ENCODE peak calls at places on chromosome 4, in six cellular contexts. C, L, P, K, B and E are unnamed samples.

GRCh38 chr4:86453044-86453501 is 93.2 kb upstream of the MAPK10 start:
- DNase-seq in L (no peak), B (peak; percentile 29), P (no peak), C (no peak), K (peak; percentile 75), E (no peak)

GRCh38 chr4:38955957-38956356 is 76.3 kb downstream of the TMEM156 start:
- DNase-seq in L (no peak), P (no peak), C (no peak), B (no peak), K (no peak), E (no peak)

GRCh38 chr4:46909078-46909477 is at the start of gene COX7B2:
- DNase-seq in P (no peak), C (no peak), L (no peak), B (no peak), K (no peak), E (no peak)

GRCh38 chr4:121358473-121358872 is 22.3 kb downstream of the QRFPR start:
- DNase-seq in B (no peak), P (peak; percentile 34), L (no peak), C (no peak), K (no peak), E (no peak)

GRCh38 chr4:77179512-77179911 is 22.5 kb downstream of the CCNG2 start:
- DNase-seq in P (no peak), B (no peak), C (no peak), K (no peak), L (no peak), E (no peak)

GRCh38 chr4:79666875-79667274 is 258.8 kb upstream of the GK2 start:
- DNase-seq in K (no peak), B (no peak), P (no peak), C (no peak), L (no peak), E (no peak)

GRCh38 chr4:142840516-142841123 is 5.5 kb downstream of the INPP4B start:
- DNase-seq in L (no peak), B (no peak), C (no peak), P (peak; percentile 43), K (no peak), E (no peak)

GRCh38 chr4:125313497-125313896 is 1.3 kb upstream of the FAT4 start:
- DNase-seq in K (peak; percentile 20), B (peak; percentile 48), C (no peak), L (peak; percentile 39), P (peak; percentile 90), E (peak; percentile 45)

GRCh38 chr4:113882668-113883067 is 96.8 kb downstream of the ARSJ start:
- DNase-seq in L (no peak), B (no peak), K (no peak), C (no peak), P (no peak), E (no peak)

GRCh38 chr4:17189322-17189721 is 290.9 kb upstream of the LDB2 start:
- DNase-seq in B (peak; percentile 19), K (no peak), P (no peak), L (no peak), C (no peak), E (no peak)

GRCh38 chr4:122224348-122224747 is 72.2 kb downstream of the BLTP1 start:
- DNase-seq in B (peak; percentile 17), P (peak; percentile 31), L (no peak), C (no peak), K (peak; percentile 25), E (no peak)

GRCh38 chr4:77433102-77433733 is 172.4 kb upstream of the CXCL13 start:
- DNase-seq in B (peak; percentile 22), P (peak; percentile 51), L (no peak), C (no peak), K (peak; percentile 6), E (no peak)

GRCh38 chr4:24932831-24933230 is 20.0 kb upstream of the CCDC149 start:
- DNase-seq in C (no peak), K (no peak), L (no peak), B (no peak), P (peak; percentile 41), E (no peak)

DNA sequence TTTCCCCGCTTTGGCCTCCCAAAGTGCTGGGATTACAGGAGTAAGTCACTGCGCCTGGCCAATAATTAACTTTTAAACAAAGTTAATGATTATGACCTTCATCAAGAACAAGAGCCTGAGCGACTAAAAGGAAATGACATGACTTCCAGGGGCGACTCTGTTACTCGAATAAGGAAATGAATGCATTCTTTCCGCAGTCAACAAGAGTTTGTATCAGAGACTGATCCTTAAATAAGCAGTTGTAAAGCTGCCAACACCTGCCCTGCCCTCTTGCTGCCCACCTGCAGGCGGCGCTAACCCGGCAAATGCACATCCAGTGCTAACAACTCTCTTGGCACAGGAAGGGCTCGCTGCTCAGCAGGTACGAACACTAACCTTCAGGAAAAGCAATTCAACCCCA is 27.3 kb downstream of the WDR1 start:
- DNase-seq in P (no peak), K (no peak), B (peak; percentile 87), L (no peak), C (no peak), E (no peak)
- TF ChIP-seq CTCF in P (peak; percentile 60), K (no peak), B (peak; percentile 75), L (peak; percentile 59), C (no peak), E (no peak)

DNA sequence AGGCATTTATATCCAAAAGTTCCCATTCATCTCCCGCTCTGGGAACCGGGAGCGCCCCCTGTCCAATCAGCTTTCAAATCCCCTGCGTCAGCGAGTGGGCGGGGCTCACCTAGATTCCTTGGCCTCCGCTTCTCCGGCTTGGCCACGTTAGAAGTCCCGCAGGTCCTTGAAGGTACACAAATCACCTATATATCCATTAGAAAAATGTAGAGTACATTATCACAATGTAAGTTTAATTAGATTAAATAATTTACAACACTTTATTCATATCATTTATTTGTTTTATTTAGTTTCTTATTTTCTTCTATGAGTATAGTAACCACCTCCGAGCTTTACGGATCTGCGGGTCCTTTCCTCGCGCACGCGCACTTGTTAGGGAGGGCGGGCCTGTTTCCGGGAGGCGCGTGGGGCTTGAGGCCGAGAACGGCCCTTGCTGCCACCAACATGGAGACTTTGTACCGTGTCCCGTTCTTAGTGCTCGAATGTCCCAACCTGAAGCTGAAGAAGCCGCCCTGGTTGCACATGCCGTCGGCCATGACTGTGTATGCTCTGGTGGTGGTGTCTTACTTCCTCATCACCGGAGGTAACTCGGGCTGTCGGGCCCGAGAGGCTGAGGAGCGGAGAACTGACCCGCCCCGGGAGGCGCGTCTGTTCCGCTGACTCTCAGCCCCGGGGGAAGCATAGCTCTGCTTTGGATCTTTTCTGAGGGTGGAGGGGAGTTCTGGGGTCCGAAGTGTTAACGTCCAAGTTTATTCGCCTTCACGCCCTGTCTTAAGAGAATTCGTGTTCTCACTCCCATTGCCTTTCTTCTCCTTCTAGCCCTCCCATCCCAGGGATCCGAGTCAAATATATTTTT is at the start of gene OSTC:
- DNase-seq in K (peak; percentile 97), P (peak; percentile 96), C (peak; percentile 93), L (peak; percentile 85), B (peak; percentile 97), E (peak; percentile 95)
- TF ChIP-seq CTCF in K (no peak), P (no peak), C (peak; percentile 39), L (peak; percentile 17), B (no peak), E (no peak)

GRCh38 chr4:60463846-60464502 is 736.2 kb upstream of the ADGRL3 start:
- DNase-seq in K (no peak), C (no peak), P (peak; percentile 4), L (no peak), B (no peak), E (no peak)
- TF ChIP-seq CTCF in K (no peak), C (no peak), P (peak; percentile 69), L (peak; percentile 37), B (no peak), E (no peak)

GRCh38 chr4:876780-877179 is 50.9 kb upstream of the CPLX1 start:
- DNase-seq in B (no peak), P (no peak), K (no peak), C (no peak), L (no peak), E (no peak)
- TF ChIP-seq CTCF in B (no peak), P (peak; percentile 48), K (no peak), C (no peak), L (peak; percentile 29), E (peak; percentile 34)

DNA sequence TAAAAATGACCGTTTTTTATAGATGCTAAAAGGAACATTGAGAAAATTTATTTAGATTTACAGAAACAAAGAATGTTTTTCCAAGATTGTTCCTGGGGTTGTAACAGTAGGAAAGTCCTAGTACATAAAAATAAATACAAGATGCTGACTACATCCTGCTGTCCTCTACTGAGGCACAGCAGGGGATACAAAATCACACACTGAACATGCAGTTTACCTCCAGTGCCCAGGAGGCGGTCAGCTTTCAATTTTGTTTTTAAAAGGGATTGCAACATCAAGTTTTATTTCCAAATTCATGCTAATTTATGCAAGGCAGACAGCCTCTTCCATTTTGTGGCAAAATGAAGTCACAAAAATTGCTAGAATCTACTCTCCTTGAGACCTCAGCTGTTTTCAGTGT is 53.5 kb downstream of the GPM6A start:
- DNase-seq in L (no peak), P (no peak), B (no peak), C (no peak), K (no peak), E (no peak)
- TF ChIP-seq CTCF in L (no peak), P (no peak), B (no peak), C (no peak), K (no peak), E (no peak)